ENCODE peak calls at places on chromosome 2, in five cellular contexts. J is fibroblast of villous mesenchyme; G is H4; Y is ELF-1; S is CD8-positive, alpha-beta memory T cell. T is an unnamed sample.

GRCh38 chr2:144553379-144553778 is 33.5 kb upstream of the ZEB2 start:
- DNase-seq in J (peak), G (peak), Y (no peak), S (no peak), T (peak)

GRCh38 chr2:78118037-78118436 is 595.9 kb upstream of the LRRTM4 start:
- DNase-seq in J (no peak), G (peak), Y (no peak), S (no peak), T (no peak)

GRCh38 chr2:127025357-127026062 is 81.4 kb downstream of the BIN1 start:
- DNase-seq in J (peak), G (peak), Y (peak), S (peak), T (peak)

GRCh38 chr2:166112193-166112605 is 15.6 kb downstream of the SCN1A start:
- DNase-seq in J (no peak), G (no peak), Y (no peak), S (no peak), T (no peak)

GRCh38 chr2:18900691-18901113 is 311.3 kb upstream of the NT5C1B start:
- DNase-seq in J (no peak), G (no peak), Y (no peak), S (no peak), T (peak)

GRCh38 chr2:240438810-240439697 is 3.6 kb downstream of the GPC1 start:
- DNase-seq in J (no peak), G (no peak), Y (no peak), S (no peak), T (no peak)

GRCh38 chr2:3300224-3300623 is 77.4 kb downstream of the EIPR1 start:
- DNase-seq in J (no peak), G (no peak), Y (no peak), S (no peak), T (no peak)

GRCh38 chr2:9258953-9259399 is 52.4 kb downstream of the ASAP2 start:
- DNase-seq in J (no peak), G (no peak), Y (no peak), S (no peak), T (no peak)

GRCh38 chr2:74703373-74703772 is 49.3 kb downstream of the SEMA4F start:
- DNase-seq in J (peak), G (no peak), Y (no peak), S (no peak), T (no peak)

GRCh38 chr2:241270531-241270930 is 44.9 kb downstream of the HDLBP start:
- DNase-seq in J (no peak), G (no peak), Y (no peak), S (no peak), T (no peak)

GRCh38 chr2:240795468-240795867 is 24.6 kb downstream of the KIF1A start:
- DNase-seq in J (no peak), G (no peak), Y (no peak), S (no peak), T (no peak)

GRCh38 chr2:95074663-95075439 is 46.8 kb downstream of the MRPS5 start:
- DNase-seq in J (no peak), G (no peak), Y (peak), S (no peak), T (no peak)

GRCh38 chr2:167510071-167510759 is 621.9 kb downstream of the XIRP2 start:
- DNase-seq in J (no peak), G (peak), Y (no peak), S (no peak), T (no peak)

GRCh38 chr2:166592750-166593149 is 98.7 kb upstream of the SCN7A start:
- DNase-seq in J (no peak), G (no peak), Y (no peak), S (no peak), T (no peak)

GRCh38 chr2:41967426-41968181 is 80.2 kb upstream of the PKDCC start:
- DNase-seq in J (no peak), G (no peak), Y (no peak), S (no peak), T (no peak)

GRCh38 chr2:25369439-25369838 is 27.7 kb upstream of the DNMT3A start:
- DNase-seq in J (no peak), G (no peak), Y (no peak), S (no peak), T (no peak)

T was measured in renal cortical epithelial cell.